ENCODE peak calls at places on chromosomes 12 and 14, in nine cellular contexts. K is lower lobe of right lung; A is nephron progenitor cell; V is Calu3; O is RWPE2; G is OCI-LY7; X is stimulated activated naive CD8-positive, alpha-beta T cell treated with anti-CD3 and anti-CD28 coated beads, Interleukin-15, amount 100 ng/mL, for 72 hours; U is endothelial cell; N is retinal pigment epithelial cell. T is an unnamed sample.

GRCh38 chr12:25677180-25677937 is 124.3 kb upstream of the LMNTD1 start:
- DNase-seq in K (no peak), A (no peak), V (no peak), O (no peak), G (no peak), X (no peak), U (no peak), N (no peak), T (no peak)

GRCh38 chr12:87678453-87678852 is 350.7 kb downstream of the C12orf50 start:
- DNase-seq in K (no peak), A (no peak), V (no peak), O (no peak), G (no peak), X (no peak), U (no peak), N (no peak), T (no peak)

GRCh38 chr14:105890474-105891220 is 364.3 kb downstream of the TMEM121 start:
- DNase-seq in K (peak), A (no peak), V (no peak), O (peak), G (no peak), X (no peak), U (no peak), N (no peak), T (no peak)

GRCh38 chr14:59529189-59529588 is 44.9 kb downstream of the JKAMP start:
- DNase-seq in K (no peak), A (no peak), V (no peak), O (no peak), G (no peak), X (no peak), U (no peak), N (no peak), T (no peak)

GRCh38 chr12:130549361-130549760 is 166.7 kb downstream of the RIMBP2 start:
- DNase-seq in K (no peak), A (no peak), V (no peak), O (no peak), G (no peak), X (no peak), U (no peak), N (no peak), T (no peak)

GRCh38 chr12:1050059-1050707 is 59.2 kb downstream of the ERC1 start:
- DNase-seq in K (no peak), A (no peak), V (no peak), O (no peak), G (no peak), X (no peak), U (no peak), N (no peak), T (no peak)

GRCh38 chr14:51360592-51360991 is 120.5 kb downstream of the TMX1 start:
- DNase-seq in K (no peak), A (no peak), V (no peak), O (no peak), G (no peak), X (no peak), U (peak), N (no peak), T (no peak)

GRCh38 chr12:51846911-51847829 is 1.3 kb downstream of the FIGNL2 start:
- DNase-seq in K (peak), A (peak), V (peak), O (no peak), G (no peak), X (peak), U (peak), N (no peak), T (no peak)

GRCh38 chr14:77268989-77269595 is 1.9 kb downstream of the NGB start:
- DNase-seq in K (no peak), A (no peak), V (no peak), O (no peak), G (peak), X (no peak), U (no peak), N (no peak), T (no peak)

GRCh38 chr12:65051196-65051595 is 69.9 kb downstream of the WIF1 start:
- DNase-seq in K (no peak), A (peak), V (no peak), O (no peak), G (no peak), X (no peak), U (no peak), N (no peak), T (no peak)

GRCh38 chr14:58637040-58637390 is 747 bp upstream of the DACT1 start:
- DNase-seq in K (no peak), A (no peak), V (no peak), O (no peak), G (no peak), X (peak), U (no peak), N (peak), T (no peak)